ENCODE peak calls at places on chromosomes 7 and 10, in four cellular contexts. B is HCT116, W is stomach, A is A549. N is an unnamed sample. For H3K9me3, the result is how much of the 10 kb centered on the place peaks cover.

GRCh38 chr7:129213828-129214227 is 11.0 kb upstream of the AHCYL2 start:
- DNase-seq in B (no peak), W (no peak), A (peak), N (no peak)

GRCh38 chr7:5824297-5824610 is 42.8 kb upstream of the RNF216 start:
- DNase-seq in B (no peak), W (no peak), A (no peak), N (no peak)

GRCh38 chr10:103193107-103193819 is at the start of gene NT5C2:
- DNase-seq in B (peak), W (peak), A (peak), N (peak)

GRCh38 chr10:124866812-124867211 is 65.2 kb downstream of the ABRAXAS2 start:
- DNase-seq in B (no peak), W (no peak), A (no peak), N (no peak)

GRCh38 chr7:105198223-105198622 is 184.2 kb downstream of the KMT2E start:
- DNase-seq in B (no peak), W (no peak), A (peak), N (no peak)

GRCh38 chr10:19245889-19246841 is 197.6 kb downstream of the MALRD1 start:
- DNase-seq in B (no peak), W (no peak), A (no peak), N (no peak)

GRCh38 chr10:4267084-4267774 is 482.2 kb upstream of the KLF6 start:
- DNase-seq in B (peak), W (no peak), A (peak), N (no peak)

GRCh38 chr7:2587713-2588112 is 28.9 kb downstream of the IQCE start:
- DNase-seq in B (no peak), W (no peak), A (no peak), N (no peak)

GRCh38 chr10:132070724-132071123 is 5.0 kb downstream of the JAKMIP3 start:
- DNase-seq in B (no peak), W (no peak), A (no peak), N (no peak)

GRCh38 chr7:115941703-115942268 is 88.8 kb downstream of the TFEC start:
- DNase-seq in B (no peak), W (no peak), A (no peak), N (no peak)

GRCh38 chr10:68106656-68107055 is 2.6 kb upstream of the MYPN start:
- DNase-seq in B (no peak), W (no peak), A (no peak), N (no peak)

GRCh38 chr7:127791790-127792189 is 139.8 kb downstream of the SND1 start:
- DNase-seq in B (no peak), W (no peak), A (no peak), N (no peak)

GRCh38 chr7:127794551-127794950 is 142.6 kb downstream of the SND1 start:
- DNase-seq in B (no peak), W (no peak), A (no peak), N (no peak)

GRCh38 chr7:127793582-127793981 is 141.6 kb downstream of the SND1 start:
- DNase-seq in B (no peak), W (no peak), A (no peak), N (no peak)

GRCh38 chr7:127792528-127793342 is 140.7 kb downstream of the SND1 start:
- DNase-seq in B (no peak), W (peak), A (peak), N (no peak)

GRCh38 chr7:127794135-127794534 is 142.1 kb downstream of the SND1 start:
- DNase-seq in B (no peak), W (no peak), A (no peak), N (no peak)
- H3K27ac ChIP-seq in B (no peak), W (no peak), A (no peak), N (peak)

GRCh38 chr10:84766923-84767322 is 438.5 kb downstream of the CCSER2 start:
- DNase-seq in B (no peak), W (no peak), A (no peak), N (no peak)

GRCh38 chr10:84768132-84768531 is 439.7 kb downstream of the CCSER2 start:
- DNase-seq in B (no peak), W (no peak), A (no peak), N (no peak)

GRCh38 chr10:84765656-84766055 is 437.3 kb downstream of the CCSER2 start:
- DNase-seq in B (no peak), W (no peak), A (no peak), N (no peak)

GRCh38 chr10:84763965-84764364 is 435.6 kb downstream of the CCSER2 start:
- DNase-seq in B (no peak), W (no peak), A (no peak), N (no peak)

DNA sequence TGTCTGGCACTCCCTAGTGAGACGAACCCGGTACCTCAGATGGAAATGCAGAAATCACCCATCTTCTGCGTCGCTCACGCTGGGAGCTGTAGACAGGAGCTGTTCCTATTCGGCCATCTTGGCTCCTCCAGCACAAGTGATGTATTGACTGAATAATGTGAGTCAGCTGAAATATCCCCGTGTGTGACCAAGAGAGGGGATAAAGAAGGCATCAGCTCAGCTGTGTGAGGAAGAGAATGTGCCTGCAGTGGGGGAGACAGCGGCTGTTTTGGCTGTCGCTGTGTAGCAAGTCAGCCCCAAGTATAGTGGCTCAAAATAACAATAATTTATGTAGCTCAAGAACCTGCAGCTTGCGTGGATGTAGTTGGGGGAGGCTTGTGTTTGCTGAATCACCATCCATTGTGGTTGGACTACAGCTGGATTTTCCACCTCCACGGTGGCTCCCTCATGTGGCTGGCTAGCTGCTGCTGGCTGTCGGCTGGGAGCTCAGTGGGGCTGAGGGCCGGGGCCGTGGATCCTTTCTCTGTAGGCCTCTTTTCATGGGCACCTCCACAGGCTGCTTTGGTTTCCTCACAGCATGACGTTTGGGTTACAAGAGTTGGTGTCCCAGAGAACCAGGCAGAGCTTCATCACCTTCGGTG is 434.5 kb downstream of the CCSER2 start:
- DNase-seq in B (no peak), W (no peak), A (peak), N (no peak)
- H3K9me3 ChIP-seq in B (under half), W (under half), A (under half), N (under half)

DNA sequence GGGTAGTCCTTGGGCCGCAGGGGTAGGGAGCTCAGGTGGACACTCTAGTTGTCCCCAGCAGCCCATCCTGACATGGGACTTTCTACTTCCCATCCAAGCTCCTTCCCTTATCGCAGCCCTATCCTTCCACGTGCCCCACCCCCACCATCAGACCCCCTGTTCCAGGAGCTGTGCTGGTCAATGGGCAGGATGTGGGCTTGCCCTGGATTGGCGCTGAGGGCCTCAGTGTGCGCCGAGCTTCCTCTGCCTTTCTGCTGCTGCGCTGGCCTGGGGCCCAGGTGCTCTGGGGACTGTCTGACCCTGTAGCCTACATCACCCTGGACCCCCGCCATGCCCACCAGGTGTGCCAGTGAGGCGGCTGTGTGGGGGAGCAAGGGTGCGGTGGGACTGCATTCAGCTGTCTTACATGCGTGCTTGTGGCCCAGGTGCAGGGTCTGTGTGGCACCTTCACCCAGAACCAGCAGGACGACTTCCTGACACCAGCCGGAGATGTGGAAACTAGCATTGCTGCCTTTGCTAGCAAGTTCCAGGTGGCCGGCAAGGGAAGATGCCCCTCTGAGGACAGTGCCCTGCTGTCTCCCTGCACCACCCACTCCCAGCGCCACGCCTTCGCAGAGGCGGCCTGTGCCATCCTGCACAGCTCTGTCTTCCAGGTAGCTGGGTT is 9.4 kb upstream of the ZNF467 start:
- DNase-seq in B (no peak), W (no peak), A (no peak), N (no peak)
- TF ChIP-seq POLR2A in B (no peak), W (no peak), A (no peak), N (no peak)

DNA sequence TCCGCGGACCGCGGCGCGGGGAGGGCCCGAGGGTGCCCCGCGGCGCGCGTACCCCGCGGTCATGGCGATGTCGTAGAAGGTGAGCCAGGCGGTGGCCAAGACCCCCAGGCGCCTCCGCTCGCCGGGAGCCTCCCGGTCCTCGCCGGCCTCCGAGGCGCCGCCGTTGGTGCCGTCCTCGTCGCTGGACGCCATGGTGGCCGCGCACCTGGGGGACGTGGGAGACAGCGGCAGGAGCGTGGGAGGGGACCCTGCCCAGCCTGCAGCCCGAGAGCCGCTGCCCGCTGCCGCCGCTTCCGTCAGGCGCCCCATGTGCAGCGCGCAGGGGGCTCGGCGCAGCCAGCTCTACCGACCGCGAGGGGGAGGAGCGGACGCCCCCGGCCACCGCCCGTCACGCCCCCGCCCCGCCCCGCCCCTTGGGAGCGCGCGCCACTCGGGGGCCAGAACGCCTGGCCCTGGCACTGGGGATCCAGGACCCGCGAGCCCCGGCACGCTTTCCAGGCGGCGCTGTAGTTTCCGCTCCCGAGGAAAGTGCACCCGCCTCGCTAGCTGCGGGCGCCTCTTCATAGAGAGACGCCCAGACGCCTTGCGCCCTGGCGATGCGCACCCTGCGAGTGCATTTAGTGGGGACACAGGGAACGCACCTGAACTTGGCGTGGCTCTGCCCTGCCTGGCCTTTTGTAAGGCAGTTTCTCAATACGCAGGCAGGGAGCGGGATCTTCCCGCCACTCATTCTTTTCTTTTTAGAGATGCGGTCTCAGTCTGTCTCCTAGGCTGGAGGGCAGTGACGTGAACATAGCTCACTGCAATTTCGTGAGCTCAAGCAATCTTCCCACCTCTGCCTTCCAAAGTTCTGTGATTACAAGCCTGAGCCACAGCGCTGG is at the start of gene HACD1:
- DNase-seq in B (peak), W (peak), A (peak), N (peak)
- H3K27ac ChIP-seq in B (peak), W (peak), A (peak), N (peak)

GRCh38 chr10:90605506-90605905 is 252.3 kb downstream of the HTR7 start:
- DNase-seq in B (no peak), W (no peak), A (no peak), N (no peak)
- H3K9me3 ChIP-seq in B (under half), W (under half), A (under half), N (under half)

GRCh38 chr7:25950488-25951413 is 201.2 kb upstream of the NFE2L3 start:
- DNase-seq in B (peak), W (peak), A (peak), N (peak)

GRCh38 chr7:25952277-25953057 is 199.5 kb upstream of the NFE2L3 start:
- DNase-seq in B (no peak), W (no peak), A (no peak), N (no peak)

GRCh38 chr7:25949672-25950487 is 202.1 kb upstream of the NFE2L3 start:
- DNase-seq in B (no peak), W (peak), A (no peak), N (peak)

GRCh38 chr7:25953859-25954258 is 198.1 kb upstream of the NFE2L3 start:
- DNase-seq in B (no peak), W (no peak), A (no peak), N (no peak)

DNA sequence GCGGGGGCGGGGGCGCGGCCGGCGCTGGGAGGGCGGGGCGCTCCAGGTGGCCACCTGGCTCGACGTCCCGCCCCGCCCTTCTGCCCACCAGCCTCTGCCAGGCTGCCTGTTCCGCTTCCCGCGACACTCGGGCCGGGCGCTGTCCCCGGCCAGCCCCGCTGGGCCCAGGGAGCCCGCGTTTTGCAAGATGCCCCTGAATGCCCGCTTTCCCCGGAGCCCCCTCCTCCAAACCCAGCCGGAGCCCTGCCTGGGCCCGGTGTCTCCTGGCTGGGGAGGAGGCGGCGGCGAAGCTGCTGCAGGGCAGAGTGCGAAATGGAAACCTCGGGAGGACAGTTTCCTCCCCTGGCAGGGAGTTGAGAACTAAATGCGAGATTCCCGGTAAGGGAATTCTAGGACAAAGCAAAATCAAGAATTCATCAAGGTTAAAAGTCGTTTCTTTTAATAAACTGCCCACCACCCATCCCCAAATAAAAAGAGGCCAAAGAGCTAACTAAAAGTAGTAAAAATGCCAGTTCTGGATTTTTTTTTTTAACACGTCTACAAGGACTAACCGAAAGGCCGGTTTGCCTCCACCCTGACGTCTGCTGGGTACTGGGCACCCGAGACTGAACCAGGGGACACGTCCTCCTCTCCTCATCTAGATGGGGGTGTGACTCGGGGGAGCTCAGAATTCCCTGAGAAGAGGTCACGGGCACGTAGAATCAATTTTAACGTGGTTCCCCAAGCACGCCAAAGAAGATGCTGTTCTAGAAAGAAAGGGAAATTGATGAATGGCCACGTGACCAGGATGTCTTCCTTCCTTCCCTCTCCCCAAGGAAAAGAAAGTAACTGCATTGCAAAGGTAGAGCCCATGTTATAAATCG is 200.4 kb upstream of the NFE2L3 start:
- DNase-seq in B (no peak), W (no peak), A (no peak), N (peak)
- TF ChIP-seq POLR2A in B (no peak), W (peak), A (no peak), N (peak)

DNA sequence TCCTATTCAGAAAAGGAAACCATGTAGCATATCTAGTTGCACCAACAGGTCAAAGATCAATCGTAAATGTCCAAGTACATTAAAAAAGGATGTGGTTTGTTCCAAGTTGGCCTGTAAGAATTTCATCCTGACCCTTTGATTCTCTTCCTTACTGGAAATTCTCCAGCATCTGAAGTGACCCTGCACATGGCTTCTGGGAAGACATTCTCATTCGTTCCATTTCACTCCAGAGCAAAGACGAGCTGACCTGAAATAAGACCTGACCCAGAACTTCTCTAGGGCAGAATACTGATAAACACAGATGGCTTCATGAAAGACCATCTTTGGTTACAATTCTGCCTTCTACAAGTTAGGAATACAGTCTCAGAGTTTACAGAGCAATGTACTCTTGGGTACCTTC is 39.8 kb downstream of the ASB4 start:
- DNase-seq in B (no peak), W (no peak), A (no peak), N (peak)
- H3K27ac ChIP-seq in B (no peak), W (no peak), A (no peak), N (no peak)

GRCh38 chr10:69893271-69893900 is 91.7 kb downstream of the COL13A1 start:
- DNase-seq in B (no peak), W (no peak), A (no peak), N (no peak)

GRCh38 chr10:69898524-69898923 is 96.8 kb downstream of the COL13A1 start:
- DNase-seq in B (no peak), W (no peak), A (no peak), N (no peak)

GRCh38 chr10:69897417-69897816 is 95.7 kb downstream of the COL13A1 start:
- DNase-seq in B (no peak), W (no peak), A (no peak), N (no peak)

GRCh38 chr10:69896601-69897000 is 94.9 kb downstream of the COL13A1 start:
- DNase-seq in B (no peak), W (no peak), A (no peak), N (no peak)

DNA sequence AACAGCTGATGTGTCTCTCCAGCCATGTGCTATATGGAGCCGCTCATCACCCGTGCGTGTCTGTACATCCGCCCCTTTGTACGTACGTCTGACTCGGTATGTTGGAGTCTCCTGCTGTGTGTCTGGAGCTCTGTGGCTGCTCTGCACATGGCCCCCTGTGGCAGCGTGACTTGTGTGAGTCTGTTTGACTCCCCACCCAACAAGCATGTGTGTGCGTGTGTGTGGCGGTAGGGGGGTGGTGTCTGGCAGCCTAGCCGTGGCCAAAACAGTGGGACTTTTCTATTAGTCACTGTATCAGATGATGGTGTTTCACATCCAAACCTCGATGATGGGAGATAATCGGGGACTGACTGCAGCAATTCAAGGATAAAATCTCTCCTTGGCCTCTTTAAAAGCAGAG is 94.1 kb downstream of the COL13A1 start:
- DNase-seq in B (no peak), W (no peak), A (no peak), N (no peak)
- H3K9me3 ChIP-seq in B (under half), W (under half), A (under half), N (under half)

DNA sequence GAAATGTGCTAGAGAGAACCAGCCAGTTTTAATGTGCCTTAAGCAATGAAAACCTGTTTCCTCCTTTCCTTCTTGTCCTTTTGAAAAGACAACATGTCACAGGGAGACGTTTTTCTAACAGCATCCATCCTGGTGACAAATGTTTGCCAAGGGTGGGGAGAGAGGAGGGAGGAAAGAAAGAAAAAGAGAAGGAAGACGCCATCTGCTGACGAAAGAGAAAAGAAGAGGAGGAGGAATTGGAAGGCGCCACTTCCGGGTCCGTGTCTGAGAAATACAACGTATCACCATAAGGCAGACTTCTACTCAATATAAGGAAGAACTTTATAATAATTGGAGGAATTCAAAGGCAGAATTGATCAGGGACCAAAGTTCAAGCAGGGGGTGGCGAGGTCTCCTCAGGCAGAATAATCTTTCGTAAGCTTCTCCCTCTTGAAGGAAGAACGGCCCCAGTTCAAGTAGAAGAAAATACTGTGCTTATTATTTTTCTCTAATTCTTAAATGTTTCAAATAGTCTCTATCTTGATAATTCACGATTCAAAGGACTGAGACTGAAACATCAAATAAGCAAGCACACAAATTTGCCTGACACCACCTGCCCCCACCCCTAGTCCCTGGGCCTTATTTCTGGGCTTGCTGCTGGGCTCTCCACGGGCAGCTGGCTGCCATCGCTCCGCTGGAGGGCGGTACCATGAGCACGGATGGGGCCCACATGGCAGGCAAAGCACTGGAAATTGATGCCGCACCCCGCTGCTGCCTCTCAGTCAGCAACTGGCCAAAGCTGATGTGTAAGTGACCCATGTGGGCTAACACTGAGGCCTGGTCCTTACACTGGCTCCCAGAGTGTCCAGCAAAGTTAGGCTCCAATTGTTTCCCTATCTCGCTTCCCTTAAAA is 273.7 kb upstream of the KLF14 start:
- DNase-seq in B (peak), W (peak), A (peak), N (peak)
- TF ChIP-seq POLR2A in B (no peak), W (no peak), A (no peak), N (no peak)

N was measured in adrenal gland.